ENCODE peak calls at places on chromosomes 4 and X, in five cellular contexts. O, D, Y, P and A are unnamed samples.

GRCh38 chrX:16797358-16797757 is 11.1 kb downstream of the TXLNG start:
- DNase-seq in O (no peak), D (no peak), Y (no peak), P (no peak), A (peak; percentile 30)

GRCh38 chrX:34881671-34882070 is 60.9 kb upstream of the FAM47B start:
- DNase-seq in O (no peak), D (no peak), Y (no peak), P (no peak), A (no peak)

GRCh38 chr4:8015512-8015911 is 75.9 kb upstream of the AFAP1 start:
- DNase-seq in O (no peak), D (peak; percentile 21), Y (no peak), P (no peak), A (no peak)

GRCh38 chrX:39133971-39134370 is 332.7 kb downstream of the MID1IP1 start:
- DNase-seq in O (no peak), D (no peak), Y (no peak), P (peak; percentile 66), A (no peak)

GRCh38 chr4:3718462-3718861 is 47.7 kb upstream of the ADRA2C start:
- DNase-seq in O (no peak), D (no peak), Y (no peak), P (no peak), A (no peak)

GRCh38 chr4:2275546-2276251 is 13.8 kb upstream of the MXD4 start:
- DNase-seq in O (no peak), D (no peak), Y (no peak), P (no peak), A (no peak)

GRCh38 chr4:87620491-87620890 is 12.2 kb downstream of the DSPP start:
- DNase-seq in O (no peak), D (no peak), Y (no peak), P (no peak), A (no peak)

GRCh38 chr4:172149329-172149728 is 336.1 kb downstream of the GALNTL6 start:
- DNase-seq in O (no peak), D (no peak), Y (no peak), P (no peak), A (no peak)

GRCh38 chr4:41442818-41443217 is 95.1 kb upstream of the LIMCH1 start:
- DNase-seq in O (no peak), D (no peak), Y (no peak), P (no peak), A (no peak)

DNA sequence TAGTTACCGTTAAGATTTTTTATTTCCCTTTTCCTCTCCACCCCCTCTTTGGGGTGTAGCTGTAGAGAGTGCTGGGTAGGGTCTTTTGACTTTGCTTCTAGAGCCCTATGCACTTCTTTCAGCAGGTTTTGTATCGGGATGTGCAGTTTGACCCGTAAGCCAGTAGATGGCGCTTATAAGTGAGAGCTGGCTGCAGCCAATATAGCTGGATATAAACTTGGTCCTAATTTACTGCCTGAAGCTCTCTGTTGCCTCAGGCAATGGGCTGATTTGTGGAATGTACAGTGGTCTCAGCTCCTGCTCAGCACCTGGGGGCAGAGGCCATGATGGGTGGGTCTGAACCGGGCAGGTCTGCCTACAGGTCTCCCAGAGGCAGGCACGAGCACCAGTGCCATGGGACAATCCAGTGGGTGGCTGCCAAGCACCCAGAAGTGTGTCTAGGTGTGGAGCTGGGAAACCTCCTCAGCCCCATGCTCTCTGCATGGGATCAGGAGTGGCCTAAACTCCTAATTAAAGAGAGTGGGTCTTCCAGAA is 146.5 kb downstream of the SPANXN1 start:
- DNase-seq in O (no peak), D (no peak), Y (no peak), P (no peak), A (no peak)
- TF ChIP-seq CTCF in O (no peak), D (no peak), Y (no peak), P (no peak), A (no peak)

GRCh38 chr4:82422616-82423015 is 7.6 kb downstream of the HNRNPDL start:
- DNase-seq in O (no peak), D (no peak), Y (no peak), P (no peak), A (no peak)
- TF ChIP-seq POLR2A in O (no peak), D (no peak), Y (no peak), P (no peak), A (no peak)

GRCh38 chr4:174714393-174715211 is 114.4 kb downstream of the GLRA3 start:
- DNase-seq in O (no peak), D (peak; percentile 42), Y (peak; percentile 26), P (peak; percentile 56), A (no peak)
- TF ChIP-seq CTCF in O (peak; percentile 24), D (peak; percentile 11), Y (no peak), P (no peak), A (peak; percentile 32)

DNA sequence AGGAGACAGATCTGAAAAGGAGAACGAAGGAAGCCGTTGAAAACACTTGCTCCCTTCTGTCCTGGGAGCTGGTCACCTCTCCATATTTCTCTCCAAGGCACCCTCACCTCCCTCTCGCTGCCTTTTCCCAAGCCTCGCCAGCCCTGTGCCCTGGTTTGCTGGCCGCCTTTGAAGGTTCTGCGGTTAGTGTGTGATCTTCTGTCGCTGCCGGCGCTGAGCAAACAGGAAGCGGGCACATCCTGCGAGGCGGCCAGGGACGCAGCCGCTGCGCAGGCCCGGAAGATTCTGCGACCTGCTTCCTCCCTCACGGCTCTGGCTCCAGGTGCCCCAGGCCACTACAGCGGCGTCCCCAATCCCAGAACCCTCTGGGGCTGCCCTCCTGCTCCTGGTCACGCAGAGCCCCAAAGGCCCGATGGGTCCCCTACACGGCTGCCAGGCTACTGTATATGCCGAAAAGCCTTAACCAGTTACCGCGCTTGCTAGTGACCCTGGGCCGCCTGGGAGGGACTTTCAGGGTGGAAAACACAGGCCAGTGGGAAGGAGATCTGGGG is 2.5 kb upstream of the SASH3 start:
- DNase-seq in O (peak; percentile 44), D (peak; percentile 17), Y (peak; percentile 24), P (peak; percentile 91), A (no peak)
- TF ChIP-seq POLR2A in O (no peak), D (no peak), Y (no peak), P (no peak), A (no peak)

GRCh38 chrX:111168314-111168713 is 72.3 kb downstream of the PAK3 start:
- DNase-seq in O (no peak), D (peak; percentile 18), Y (no peak), P (no peak), A (no peak)
- TF ChIP-seq CTCF in O (no peak), D (no peak), Y (no peak), P (no peak), A (peak; percentile 42)

GRCh38 chr4:73459048-73459421 is 22.5 kb upstream of the AFM start:
- DNase-seq in O (no peak), D (no peak), Y (no peak), P (no peak), A (no peak)
- TF ChIP-seq POLR2A in O (no peak), D (no peak), Y (no peak), P (no peak), A (no peak)

GRCh38 chrX:138756234-138756633 is 44.7 kb upstream of the FGF13 start:
- DNase-seq in O (peak; percentile 5), D (peak; percentile 56), Y (peak; percentile 12), P (no peak), A (no peak)
- TF ChIP-seq CTCF in O (no peak), D (no peak), Y (no peak), P (no peak), A (no peak)

GRCh38 chr4:155953151-155954117 is at the start of gene CTSO:
- DNase-seq in O (peak; percentile 73), D (peak; percentile 84), Y (peak; percentile 56), P (peak; percentile 84), A (peak; percentile 79)
- TF ChIP-seq POLR2A in O (no peak), D (no peak), Y (no peak), P (peak; percentile 72), A (peak; percentile 2)